ENCODE peak calls at places on chromosomes 12 and 14, in seven cellular contexts. F is IMR-90; U is body of pancreas; S is thyroid gland; I is upper lobe of right lung; G is A549; Z is CD4-positive, CD25-positive, alpha-beta regulatory T cell. B is an unnamed sample. For H3K9me3 and H3K4me1, the result is how much of the 10 kb centered on the place peaks cover.

GRCh38 chr14:76169776-76170175 is 18.1 kb downstream of the GPATCH2L start:
- DNase-seq in F (no peak), U (no peak), S (no peak), I (no peak), G (no peak), Z (no peak), B (no peak)

GRCh38 chr12:103571286-103571685 is 15.8 kb upstream of the STAB2 start:
- DNase-seq in F (no peak), U (no peak), S (peak), I (no peak), G (no peak), Z (no peak), B (peak)

GRCh38 chr12:65313704-65314317 is 35.3 kb downstream of the MSRB3 start:
- DNase-seq in F (peak), U (no peak), S (no peak), I (no peak), G (peak), Z (no peak), B (no peak)

GRCh38 chr12:52581481-52581880 is 7.8 kb upstream of the KRT74 start:
- DNase-seq in F (peak), U (no peak), S (peak), I (peak), G (peak), Z (no peak), B (no peak)

GRCh38 chr14:55889124-55889523 is 229.1 kb upstream of the PELI2 start:
- DNase-seq in F (no peak), U (peak), S (no peak), I (no peak), G (peak), Z (no peak), B (no peak)

GRCh38 chr14:53842938-53843337 is 113.7 kb downstream of the BMP4 start:
- DNase-seq in F (peak), U (peak), S (no peak), I (no peak), G (peak), Z (no peak), B (no peak)

GRCh38 chr12:105696-106095 is 39.1 kb downstream of the IQSEC3 start:
- DNase-seq in F (no peak), U (no peak), S (no peak), I (peak), G (no peak), Z (no peak), B (no peak)

GRCh38 chr14:31070431-31070830 is 44.3 kb upstream of the STRN3 start:
- DNase-seq in F (peak), U (no peak), S (no peak), I (no peak), G (no peak), Z (no peak), B (no peak)

GRCh38 chr12:121391619-121392324 is 8.1 kb upstream of the RNF34 start:
- DNase-seq in F (peak), U (no peak), S (no peak), I (no peak), G (no peak), Z (peak), B (no peak)

GRCh38 chr14:44775248-44775647 is 186.5 kb downstream of the KLHL28 start:
- DNase-seq in F (no peak), U (no peak), S (no peak), I (no peak), G (no peak), Z (no peak), B (no peak)

GRCh38 chr12:15682826-15683225 is 106.4 kb downstream of the EPS8 start:
- DNase-seq in F (no peak), U (no peak), S (no peak), I (no peak), G (peak), Z (no peak), B (no peak)

GRCh38 chr12:42396473-42397259 is 70.7 kb downstream of the PPHLN1 start:
- DNase-seq in F (no peak), U (no peak), S (no peak), I (no peak), G (no peak), Z (peak), B (no peak)

GRCh38 chr12:122250536-122250935 is 15.8 kb downstream of the VPS33A start:
- DNase-seq in F (no peak), U (no peak), S (no peak), I (no peak), G (no peak), Z (no peak), B (no peak)

GRCh38 chr12:55935742-55936151 is 4.8 kb downstream of the DGKA start:
- DNase-seq in F (no peak), U (no peak), S (no peak), I (peak), G (no peak), Z (peak), B (peak)

GRCh38 chr12:107570721-107571120 is 114.9 kb upstream of the PWP1 start:
- DNase-seq in F (peak), U (no peak), S (no peak), I (no peak), G (no peak), Z (no peak), B (no peak)

GRCh38 chr14:79018846-79019245 is 848.7 kb downstream of the NRXN3 start:
- DNase-seq in F (peak), U (no peak), S (no peak), I (no peak), G (no peak), Z (no peak), B (no peak)

GRCh38 chr12:65532162-65532561 is 253.7 kb downstream of the MSRB3 start:
- DNase-seq in F (peak), U (no peak), S (no peak), I (no peak), G (no peak), Z (no peak), B (no peak)

GRCh38 chr14:71060274-71060673 is 153.0 kb downstream of the PCNX1 start:
- DNase-seq in F (no peak), U (no peak), S (no peak), I (no peak), G (no peak), Z (no peak), B (no peak)

GRCh38 chr14:69625299-69626131 is 14.1 kb downstream of the SUSD6 start:
- DNase-seq in F (peak), U (peak), S (peak), I (peak), G (no peak), Z (peak), B (peak)

GRCh38 chr12:109611223-109611622 is 37.6 kb downstream of the MVK start:
- DNase-seq in F (no peak), U (no peak), S (no peak), I (no peak), G (no peak), Z (no peak), B (no peak)

GRCh38 chr12:54587315-54587821 is 1.1 kb downstream of the PPP1R1A start:
- DNase-seq in F (no peak), U (no peak), S (peak), I (no peak), G (peak), Z (no peak), B (peak)

GRCh38 chr12:91326043-91327027 is 143.7 kb upstream of the DCN start:
- DNase-seq in F (peak), U (peak), S (peak), I (no peak), G (peak), Z (peak), B (no peak)

GRCh38 chr14:69363964-69364363 is 34.1 kb downstream of the ERH start:
- DNase-seq in F (no peak), U (no peak), S (no peak), I (no peak), G (no peak), Z (no peak), B (no peak)

GRCh38 chr14:65403231-65403630 is 9.3 kb upstream of the FUT8 start:
- DNase-seq in F (no peak), U (no peak), S (no peak), I (no peak), G (no peak), Z (no peak), B (no peak)

GRCh38 chr14:24900281-24900868 is 149.6 kb downstream of the STXBP6 start:
- DNase-seq in F (peak), U (no peak), S (no peak), I (no peak), G (no peak), Z (no peak), B (no peak)

GRCh38 chr12:91377456-91377855 is 194.8 kb upstream of the DCN start:
- DNase-seq in F (no peak), U (no peak), S (no peak), I (no peak), G (no peak), Z (no peak), B (no peak)

GRCh38 chr12:74449872-74450271 is 87.8 kb upstream of the ATXN7L3B start:
- DNase-seq in F (peak), U (no peak), S (no peak), I (no peak), G (no peak), Z (no peak), B (no peak)

GRCh38 chr12:108786450-108786849 is 55.1 kb upstream of the CORO1C start:
- DNase-seq in F (no peak), U (no peak), S (no peak), I (no peak), G (no peak), Z (no peak), B (no peak)

GRCh38 chr14:75702606-75703261 is 41.7 kb downstream of the TTLL5 start:
- DNase-seq in F (peak), U (peak), S (peak), I (no peak), G (no peak), Z (no peak), B (no peak)

GRCh38 chr14:89028462-89029134 is 204.1 kb downstream of the TTC8 start:
- DNase-seq in F (no peak), U (no peak), S (no peak), I (no peak), G (no peak), Z (no peak), B (no peak)

GRCh38 chr12:71469235-71469873 is 29.8 kb downstream of the LGR5 start:
- DNase-seq in F (peak), U (no peak), S (no peak), I (no peak), G (peak), Z (no peak), B (no peak)

GRCh38 chr14:100898465-100898864 is 5.1 kb downstream of the RTL1 start:
- DNase-seq in F (no peak), U (no peak), S (no peak), I (peak), G (no peak), Z (no peak), B (no peak)

GRCh38 chr14:86015916-86016315 is 486.0 kb downstream of the FLRT2 start:
- DNase-seq in F (peak), U (no peak), S (no peak), I (no peak), G (no peak), Z (no peak), B (no peak)

GRCh38 chr14:77582511-77582910 is 33.9 kb downstream of the SPTLC2 start:
- DNase-seq in F (peak), U (no peak), S (no peak), I (no peak), G (no peak), Z (no peak), B (no peak)

GRCh38 chr14:74425525-74426201 is 347 bp downstream of the SYNDIG1L start:
- DNase-seq in F (no peak), U (peak), S (peak), I (no peak), G (no peak), Z (peak), B (peak)

DNA sequence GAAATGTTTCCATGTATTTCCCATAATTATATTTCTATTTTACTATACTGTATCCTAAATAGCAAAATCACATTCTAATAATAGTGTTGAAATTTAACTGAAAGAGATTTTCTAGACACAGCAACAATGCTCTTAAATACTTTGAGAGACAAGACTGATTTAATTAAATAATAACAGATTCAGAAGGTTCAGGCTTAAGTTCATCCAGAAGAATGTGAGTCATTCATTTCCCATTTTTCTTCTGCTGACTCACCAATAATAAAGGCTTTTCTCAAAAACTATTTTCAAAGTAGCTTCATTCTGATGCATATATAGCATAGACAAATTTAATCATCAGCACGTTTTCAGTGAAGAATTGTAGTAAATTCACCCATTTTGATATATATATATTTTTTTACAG is 481.4 kb downstream of the MDGA2 start:
- DNase-seq in F (no peak), U (no peak), S (no peak), I (no peak), G (no peak), Z (no peak), B (no peak)
- H3K27ac ChIP-seq in F (no peak), U (no peak), S (no peak), I (no peak), G (no peak), Z (no peak), B (no peak)

GRCh38 chr12:98719515-98720504 is 74.7 kb downstream of the APAF1 start:
- DNase-seq in F (no peak), U (no peak), S (no peak), I (no peak), G (no peak), Z (no peak), B (no peak)
- H3K9me3 ChIP-seq in F (under half), U (under half), S (under half), I (under half), G (under half), Z (under half), B (under half)

GRCh38 chr14:91872011-91872476 is 4.7 kb upstream of the TC2N start:
- DNase-seq in F (no peak), U (peak), S (no peak), I (peak), G (peak), Z (peak), B (no peak)
- H3K4me1 ChIP-seq in F (under half), U (half or more), S (under half), I (under half), G (half or more), Z (half or more), B (under half)

GRCh38 chr12:104708891-104709290 is 249.2 kb downstream of the SLC41A2 start:
- DNase-seq in F (no peak), U (no peak), S (no peak), I (no peak), G (no peak), Z (no peak), B (no peak)

GRCh38 chr12:104712968-104713367 is 245.1 kb downstream of the SLC41A2 start:
- DNase-seq in F (no peak), U (no peak), S (no peak), I (no peak), G (no peak), Z (no peak), B (no peak)

GRCh38 chr12:104712477-104712876 is 245.6 kb downstream of the SLC41A2 start:
- DNase-seq in F (peak), U (no peak), S (no peak), I (no peak), G (no peak), Z (no peak), B (no peak)

GRCh38 chr12:104709692-104710435 is 248.2 kb downstream of the SLC41A2 start:
- DNase-seq in F (no peak), U (no peak), S (no peak), I (no peak), G (no peak), Z (no peak), B (no peak)

GRCh38 chr12:104710940-104711725 is 247.0 kb downstream of the SLC41A2 start:
- DNase-seq in F (peak), U (no peak), S (no peak), I (no peak), G (no peak), Z (no peak), B (no peak)
- H3K27ac ChIP-seq in F (peak), U (no peak), S (peak), I (peak), G (no peak), Z (no peak), B (no peak)